ENCODE peak calls at places on chromosome 1, in six cellular contexts. One of them, this sample, is unnamed. For H3K4me1, the result is how much of the 10 kb centered on the place peaks cover.

GRCh38 chr1:230012742-230013141 is 54.3 kb upstream of the GALNT2 start:
- DNase-seq in H1: no peak
- DNase-seq in mesendoderm: no peak
- DNase-seq in HepG2: no peak
- DNase-seq in ovary: no peak
- DNase-seq in CD8-positive, alpha-beta memory T cell: no peak
- DNase-seq in this sample: no peak

GRCh38 chr1:115529216-115529897 is 112.4 kb upstream of the VANGL1 start:
- DNase-seq in H1: no peak
- DNase-seq in mesendoderm: no peak
- DNase-seq in HepG2: no peak
- DNase-seq in ovary: no peak
- DNase-seq in CD8-positive, alpha-beta memory T cell: no peak
- DNase-seq in this sample: no peak

GRCh38 chr1:94734963-94735899 is 84.9 kb upstream of the SLC44A3 start:
- DNase-seq in H1: peak
- DNase-seq in mesendoderm: peak
- DNase-seq in HepG2: no peak
- DNase-seq in ovary: peak
- DNase-seq in CD8-positive, alpha-beta memory T cell: no peak
- DNase-seq in this sample: no peak

GRCh38 chr1:179883040-179883501 is 986 bp downstream of the TOR1AIP1 start:
- DNase-seq in H1: no peak
- DNase-seq in mesendoderm: no peak
- DNase-seq in HepG2: no peak
- DNase-seq in ovary: no peak
- DNase-seq in CD8-positive, alpha-beta memory T cell: no peak
- DNase-seq in this sample: no peak

GRCh38 chr1:61539720-61540462 is 185.1 kb downstream of the TM2D1 start:
- DNase-seq in H1: no peak
- DNase-seq in mesendoderm: no peak
- DNase-seq in HepG2: no peak
- DNase-seq in ovary: no peak
- DNase-seq in CD8-positive, alpha-beta memory T cell: no peak
- DNase-seq in this sample: no peak

GRCh38 chr1:213987422-213987875 is 324 bp upstream of the PROX1 start:
- DNase-seq in H1: no peak
- DNase-seq in mesendoderm: no peak
- DNase-seq in HepG2: no peak
- DNase-seq in ovary: no peak
- DNase-seq in CD8-positive, alpha-beta memory T cell: no peak
- DNase-seq in this sample: no peak

GRCh38 chr1:109765896-109766615 is 2.3 kb upstream of the EPS8L3 start:
- DNase-seq in H1: no peak
- DNase-seq in mesendoderm: no peak
- DNase-seq in HepG2: no peak
- DNase-seq in ovary: peak
- DNase-seq in CD8-positive, alpha-beta memory T cell: no peak
- DNase-seq in this sample: no peak

GRCh38 chr1:229514578-229515275 is 6.6 kb upstream of the NUP133 start:
- DNase-seq in H1: no peak
- DNase-seq in mesendoderm: peak
- DNase-seq in HepG2: peak
- DNase-seq in ovary: peak
- DNase-seq in CD8-positive, alpha-beta memory T cell: peak
- DNase-seq in this sample: peak

GRCh38 chr1:94924967-94925366 is 1.9 kb downstream of the CNN3 start:
- DNase-seq in H1: no peak
- DNase-seq in mesendoderm: no peak
- DNase-seq in HepG2: no peak
- DNase-seq in ovary: no peak
- DNase-seq in CD8-positive, alpha-beta memory T cell: no peak
- DNase-seq in this sample: no peak

GRCh38 chr1:216750031-216750627 is 26.9 kb upstream of the ESRRG start:
- DNase-seq in H1: peak
- DNase-seq in mesendoderm: peak
- DNase-seq in HepG2: peak
- DNase-seq in ovary: no peak
- DNase-seq in CD8-positive, alpha-beta memory T cell: no peak
- DNase-seq in this sample: peak

GRCh38 chr1:62417351-62417999 is 19.4 kb upstream of the USP1 start:
- DNase-seq in H1: no peak
- DNase-seq in mesendoderm: no peak
- DNase-seq in HepG2: no peak
- DNase-seq in ovary: no peak
- DNase-seq in CD8-positive, alpha-beta memory T cell: no peak
- DNase-seq in this sample: no peak

GRCh38 chr1:72288886-72289285 is 6.5 kb upstream of the NEGR1 start:
- DNase-seq in H1: no peak
- DNase-seq in mesendoderm: no peak
- DNase-seq in HepG2: no peak
- DNase-seq in ovary: no peak
- DNase-seq in CD8-positive, alpha-beta memory T cell: no peak
- DNase-seq in this sample: no peak

GRCh38 chr1:44237721-44238457 is 24.6 kb downstream of the DMAP1 start:
- DNase-seq in H1: peak
- DNase-seq in mesendoderm: peak
- DNase-seq in HepG2: no peak
- DNase-seq in ovary: peak
- DNase-seq in CD8-positive, alpha-beta memory T cell: no peak
- DNase-seq in this sample: peak

GRCh38 chr1:8077120-8077573 is 51.0 kb upstream of the ERRFI1 start:
- DNase-seq in H1: no peak
- DNase-seq in mesendoderm: peak
- DNase-seq in HepG2: peak
- DNase-seq in ovary: peak
- DNase-seq in CD8-positive, alpha-beta memory T cell: no peak
- DNase-seq in this sample: no peak

GRCh38 chr1:61588736-61589381 is 136.1 kb downstream of the TM2D1 start:
- DNase-seq in H1: peak
- DNase-seq in mesendoderm: peak
- DNase-seq in HepG2: peak
- DNase-seq in ovary: no peak
- DNase-seq in CD8-positive, alpha-beta memory T cell: peak
- DNase-seq in this sample: peak

DNA sequence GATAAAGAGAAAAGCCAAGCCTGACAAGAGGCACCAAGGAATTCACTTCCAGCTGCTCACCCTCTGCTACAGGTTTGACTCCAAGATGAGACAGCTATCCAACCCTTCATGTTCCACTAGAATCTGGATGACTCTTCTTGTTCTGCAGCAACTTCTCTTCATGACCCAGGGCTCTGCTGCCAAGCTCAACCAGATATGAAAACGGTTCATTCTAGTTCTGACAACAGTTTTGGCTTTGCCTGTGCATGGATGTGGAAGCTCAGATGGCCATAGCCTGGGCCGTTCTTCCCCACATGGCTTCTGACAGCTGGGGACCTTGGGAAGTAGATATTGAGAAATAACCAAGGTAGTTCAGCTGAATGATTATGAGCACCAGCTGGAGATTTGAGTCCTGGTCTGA is 13.7 kb downstream of the PI4KB start:
- DNase-seq in H1: no peak
- DNase-seq in mesendoderm: no peak
- DNase-seq in HepG2: no peak
- DNase-seq in ovary: no peak
- DNase-seq in CD8-positive, alpha-beta memory T cell: no peak
- DNase-seq in this sample: no peak
- H3K4me1 ChIP-seq in H1: under half
- H3K4me1 ChIP-seq in mesendoderm: under half
- H3K4me1 ChIP-seq in HepG2: under half
- H3K4me1 ChIP-seq in ovary: under half
- H3K4me1 ChIP-seq in CD8-positive, alpha-beta memory T cell: under half
- H3K4me1 ChIP-seq in this sample: under half

GRCh38 chr1:54309631-54310366 is 96.4 kb downstream of the SSBP3 start:
- DNase-seq in H1: no peak
- DNase-seq in mesendoderm: peak
- DNase-seq in HepG2: no peak
- DNase-seq in ovary: no peak
- DNase-seq in CD8-positive, alpha-beta memory T cell: no peak
- DNase-seq in this sample: no peak
- H3K27ac ChIP-seq in H1: peak
- H3K27ac ChIP-seq in mesendoderm: peak
- H3K27ac ChIP-seq in HepG2: no peak
- H3K27ac ChIP-seq in ovary: no peak
- H3K27ac ChIP-seq in CD8-positive, alpha-beta memory T cell: no peak
- H3K27ac ChIP-seq in this sample: no peak

DNA sequence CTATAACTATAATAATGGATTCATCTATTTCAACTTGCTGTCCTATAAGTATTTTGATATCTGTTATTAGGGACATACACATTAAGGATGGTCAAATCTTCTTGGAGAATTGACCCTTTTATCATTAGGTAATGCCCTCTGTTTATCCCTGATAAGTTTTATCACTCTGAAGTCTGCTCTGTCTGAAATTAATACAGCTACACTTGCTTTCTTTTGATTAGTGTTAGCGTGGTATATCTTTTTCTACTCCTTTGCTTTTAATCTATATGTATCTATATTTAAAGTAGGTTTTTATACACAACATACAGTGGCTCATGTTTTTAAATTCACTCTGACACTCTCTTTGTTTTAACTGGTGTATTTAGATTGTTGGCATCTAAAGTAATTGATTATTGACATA is 69.9 kb upstream of the EXO1 start:
- DNase-seq in H1: no peak
- DNase-seq in mesendoderm: no peak
- DNase-seq in HepG2: no peak
- DNase-seq in ovary: no peak
- DNase-seq in CD8-positive, alpha-beta memory T cell: no peak
- DNase-seq in this sample: no peak
- H3K4me1 ChIP-seq in H1: under half
- H3K4me1 ChIP-seq in mesendoderm: under half
- H3K4me1 ChIP-seq in HepG2: under half
- H3K4me1 ChIP-seq in ovary: under half
- H3K4me1 ChIP-seq in CD8-positive, alpha-beta memory T cell: under half
- H3K4me1 ChIP-seq in this sample: under half

GRCh38 chr1:80896957-80897356 is 903.8 kb upstream of the ADGRL2 start:
- DNase-seq in H1: no peak
- DNase-seq in mesendoderm: no peak
- DNase-seq in HepG2: no peak
- DNase-seq in ovary: no peak
- DNase-seq in CD8-positive, alpha-beta memory T cell: no peak
- DNase-seq in this sample: no peak

GRCh38 chr1:80892452-80892995 is 908.2 kb upstream of the ADGRL2 start:
- DNase-seq in H1: no peak
- DNase-seq in mesendoderm: peak
- DNase-seq in HepG2: no peak
- DNase-seq in ovary: peak
- DNase-seq in CD8-positive, alpha-beta memory T cell: no peak
- DNase-seq in this sample: no peak

GRCh38 chr1:80893140-80893539 is 907.6 kb upstream of the ADGRL2 start:
- DNase-seq in H1: no peak
- DNase-seq in mesendoderm: no peak
- DNase-seq in HepG2: no peak
- DNase-seq in ovary: peak
- DNase-seq in CD8-positive, alpha-beta memory T cell: no peak
- DNase-seq in this sample: no peak
- H3K27ac ChIP-seq in H1: no peak
- H3K27ac ChIP-seq in mesendoderm: no peak
- H3K27ac ChIP-seq in HepG2: no peak
- H3K27ac ChIP-seq in ovary: no peak
- H3K27ac ChIP-seq in CD8-positive, alpha-beta memory T cell: no peak
- H3K27ac ChIP-seq in this sample: no peak

GRCh38 chr1:15173863-15174614 is 20.5 kb downstream of the TMEM51 start:
- DNase-seq in H1: no peak
- DNase-seq in mesendoderm: no peak
- DNase-seq in HepG2: peak
- DNase-seq in ovary: no peak
- DNase-seq in CD8-positive, alpha-beta memory T cell: no peak
- DNase-seq in this sample: no peak
- H3K4me1 ChIP-seq in H1: under half
- H3K4me1 ChIP-seq in mesendoderm: under half
- H3K4me1 ChIP-seq in HepG2: half or more
- H3K4me1 ChIP-seq in ovary: under half
- H3K4me1 ChIP-seq in CD8-positive, alpha-beta memory T cell: under half
- H3K4me1 ChIP-seq in this sample: under half

GRCh38 chr1:231419147-231419546 is 2.9 kb downstream of the EGLN1 start:
- DNase-seq in H1: no peak
- DNase-seq in mesendoderm: no peak
- DNase-seq in HepG2: no peak
- DNase-seq in ovary: no peak
- DNase-seq in CD8-positive, alpha-beta memory T cell: no peak
- DNase-seq in this sample: no peak
- H3K27ac ChIP-seq in H1: no peak
- H3K27ac ChIP-seq in mesendoderm: no peak
- H3K27ac ChIP-seq in HepG2: no peak
- H3K27ac ChIP-seq in ovary: no peak
- H3K27ac ChIP-seq in CD8-positive, alpha-beta memory T cell: peak
- H3K27ac ChIP-seq in this sample: no peak

DNA sequence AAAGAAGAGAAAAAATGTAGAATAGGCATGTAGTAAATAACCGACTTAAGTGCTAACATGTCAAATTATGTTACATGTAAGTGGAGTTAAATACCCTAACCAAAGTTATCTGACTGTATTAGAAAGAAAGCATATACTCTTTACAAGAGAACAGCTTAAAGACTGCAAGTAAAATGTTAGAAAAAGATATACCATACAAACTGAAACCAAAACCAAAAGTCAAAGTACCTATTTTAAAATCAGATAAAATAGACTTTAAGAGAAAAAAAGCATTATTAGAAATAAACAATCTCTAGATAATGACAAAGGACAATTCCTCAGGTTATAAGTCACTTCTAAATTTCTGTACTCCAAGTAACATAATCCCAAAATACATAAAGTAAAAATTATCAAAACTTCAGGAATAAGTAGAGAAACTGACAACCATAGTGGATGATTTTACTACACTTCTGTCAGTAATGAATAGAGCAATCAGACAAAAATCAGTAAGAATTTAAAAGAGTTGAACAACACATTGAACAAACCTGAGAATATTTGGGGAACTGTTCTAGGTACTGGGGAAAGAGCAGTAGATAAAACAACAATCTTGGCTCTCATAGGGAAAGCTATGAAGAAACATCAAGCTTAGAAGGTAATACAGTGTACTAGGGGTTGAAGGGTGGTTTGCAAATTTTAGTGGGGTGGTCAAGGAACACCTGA is 127.3 kb downstream of the TBX19 start:
- DNase-seq in H1: no peak
- DNase-seq in mesendoderm: no peak
- DNase-seq in HepG2: no peak
- DNase-seq in ovary: no peak
- DNase-seq in CD8-positive, alpha-beta memory T cell: no peak
- DNase-seq in this sample: no peak
- H3K4me1 ChIP-seq in H1: under half
- H3K4me1 ChIP-seq in mesendoderm: under half
- H3K4me1 ChIP-seq in HepG2: under half
- H3K4me1 ChIP-seq in ovary: under half
- H3K4me1 ChIP-seq in CD8-positive, alpha-beta memory T cell: under half
- H3K4me1 ChIP-seq in this sample: under half